ENCODE peak calls at places on chromosomes 16 and 17, in five cellular contexts. One of them, this sample, is unnamed.

GRCh38 chr17:17944743-17945142 is 27.5 kb downstream of the TOM1L2 start:
- DNase-seq in heart left ventricle: no peak
- DNase-seq in IMR-90: no peak
- DNase-seq in testis: no peak
- DNase-seq in CD8-positive, alpha-beta memory T cell: no peak
- DNase-seq in this sample: no peak

GRCh38 chr17:36689089-36689667 is 87.8 kb downstream of the MRM1 start:
- DNase-seq in CD8-positive, alpha-beta memory T cell: no peak
- DNase-seq in heart left ventricle: no peak
- DNase-seq in IMR-90: no peak
- DNase-seq in testis: no peak
- DNase-seq in this sample: no peak

GRCh38 chr16:51524555-51525373 is 373.7 kb upstream of the SALL1 start:
- DNase-seq in CD8-positive, alpha-beta memory T cell: no peak
- DNase-seq in IMR-90: peak; percentile 75
- DNase-seq in heart left ventricle: no peak
- DNase-seq in testis: no peak
- DNase-seq in this sample: no peak

GRCh38 chr16:81601008-81601428 is 156.4 kb downstream of the CMIP start:
- DNase-seq in IMR-90: peak; percentile 72
- DNase-seq in heart left ventricle: no peak
- DNase-seq in CD8-positive, alpha-beta memory T cell: no peak
- DNase-seq in testis: no peak
- DNase-seq in this sample: no peak

GRCh38 chr17:42182927-42183734 is 2.1 kb downstream of the HCRT start:
- DNase-seq in heart left ventricle: no peak
- DNase-seq in CD8-positive, alpha-beta memory T cell: no peak
- DNase-seq in IMR-90: peak; percentile 60
- DNase-seq in testis: no peak
- DNase-seq in this sample: no peak

GRCh38 chr16:11534262-11534661 is 52.5 kb downstream of the LITAF start:
- DNase-seq in IMR-90: no peak
- DNase-seq in heart left ventricle: no peak
- DNase-seq in testis: no peak
- DNase-seq in CD8-positive, alpha-beta memory T cell: no peak
- DNase-seq in this sample: peak; percentile 46

GRCh38 chr16:10511829-10512228 is 68.6 kb downstream of the EMP2 start:
- DNase-seq in CD8-positive, alpha-beta memory T cell: no peak
- DNase-seq in testis: no peak
- DNase-seq in heart left ventricle: no peak
- DNase-seq in IMR-90: no peak
- DNase-seq in this sample: no peak

GRCh38 chr17:65794572-65794971 is 233.1 kb upstream of the AXIN2 start:
- DNase-seq in testis: no peak
- DNase-seq in CD8-positive, alpha-beta memory T cell: no peak
- DNase-seq in IMR-90: peak; percentile 13
- DNase-seq in heart left ventricle: no peak
- DNase-seq in this sample: no peak

GRCh38 chr17:70089513-70090148 is 14.6 kb downstream of the KCNJ16 start:
- DNase-seq in IMR-90: no peak
- DNase-seq in CD8-positive, alpha-beta memory T cell: no peak
- DNase-seq in heart left ventricle: no peak
- DNase-seq in testis: no peak
- DNase-seq in this sample: no peak

GRCh38 chr16:27583634-27584033 is 33.7 kb downstream of the KATNIP start:
- DNase-seq in testis: no peak
- DNase-seq in CD8-positive, alpha-beta memory T cell: no peak
- DNase-seq in IMR-90: no peak
- DNase-seq in heart left ventricle: no peak
- DNase-seq in this sample: no peak

GRCh38 chr17:33330877-33331276 is 37.8 kb upstream of the ASIC2 start:
- DNase-seq in CD8-positive, alpha-beta memory T cell: no peak
- DNase-seq in testis: no peak
- DNase-seq in heart left ventricle: no peak
- DNase-seq in IMR-90: no peak
- DNase-seq in this sample: no peak

GRCh38 chr17:31580331-31581021 is 189.0 kb downstream of the RAB11FIP4 start:
- DNase-seq in testis: no peak
- DNase-seq in CD8-positive, alpha-beta memory T cell: no peak
- DNase-seq in IMR-90: peak; percentile 85
- DNase-seq in heart left ventricle: no peak
- DNase-seq in this sample: no peak

GRCh38 chr17:19023209-19023999 is 18.8 kb upstream of the FAM83G start:
- DNase-seq in heart left ventricle: no peak
- DNase-seq in CD8-positive, alpha-beta memory T cell: no peak
- DNase-seq in IMR-90: no peak
- DNase-seq in testis: no peak
- DNase-seq in this sample: no peak

GRCh38 chr16:49278944-49279725 is 2.5 kb downstream of the CBLN1 start:
- DNase-seq in IMR-90: no peak
- DNase-seq in heart left ventricle: no peak
- DNase-seq in testis: no peak
- DNase-seq in CD8-positive, alpha-beta memory T cell: no peak
- DNase-seq in this sample: no peak

GRCh38 chr17:42984486-42984885 is 4.1 kb downstream of the RUNDC1 start:
- DNase-seq in heart left ventricle: no peak
- DNase-seq in CD8-positive, alpha-beta memory T cell: no peak
- DNase-seq in IMR-90: no peak
- DNase-seq in testis: no peak
- DNase-seq in this sample: no peak

GRCh38 chr16:19316846-19317245 is 31.3 kb downstream of the CLEC19A start:
- DNase-seq in CD8-positive, alpha-beta memory T cell: no peak
- DNase-seq in testis: no peak
- DNase-seq in IMR-90: no peak
- DNase-seq in heart left ventricle: no peak
- DNase-seq in this sample: no peak

GRCh38 chr17:68398731-68399637 is 58.3 kb downstream of the WIPI1 start:
- DNase-seq in CD8-positive, alpha-beta memory T cell: no peak
- DNase-seq in heart left ventricle: peak; percentile 38
- DNase-seq in testis: peak; percentile 67
- DNase-seq in IMR-90: peak; percentile 81
- DNase-seq in this sample: peak; percentile 69

GRCh38 chr17:73874008-73874407 is 229.8 kb upstream of the SDK2 start:
- DNase-seq in CD8-positive, alpha-beta memory T cell: no peak
- DNase-seq in testis: no peak
- DNase-seq in IMR-90: no peak
- DNase-seq in heart left ventricle: no peak
- DNase-seq in this sample: no peak

GRCh38 chr16:64864232-64864803 is 257.5 kb downstream of the CDH11 start:
- DNase-seq in IMR-90: peak; percentile 98
- DNase-seq in testis: no peak
- DNase-seq in heart left ventricle: no peak
- DNase-seq in CD8-positive, alpha-beta memory T cell: no peak
- DNase-seq in this sample: no peak

GRCh38 chr17:33261911-33262665 is 31.0 kb downstream of the ASIC2 start:
- DNase-seq in heart left ventricle: no peak
- DNase-seq in CD8-positive, alpha-beta memory T cell: no peak
- DNase-seq in IMR-90: no peak
- DNase-seq in testis: no peak
- DNase-seq in this sample: no peak

GRCh38 chr17:21001813-21002221 is 41.0 kb downstream of the USP22 start:
- DNase-seq in CD8-positive, alpha-beta memory T cell: no peak
- DNase-seq in IMR-90: no peak
- DNase-seq in testis: no peak
- DNase-seq in heart left ventricle: no peak
- DNase-seq in this sample: no peak

GRCh38 chr17:6408271-6408670 is 26.6 kb downstream of the AIPL1 start:
- DNase-seq in CD8-positive, alpha-beta memory T cell: no peak
- DNase-seq in testis: no peak
- DNase-seq in IMR-90: no peak
- DNase-seq in heart left ventricle: no peak
- DNase-seq in this sample: no peak

GRCh38 chr16:75319513-75320401 is 68.3 kb upstream of the BCAR1 start:
- DNase-seq in heart left ventricle: no peak
- DNase-seq in CD8-positive, alpha-beta memory T cell: no peak
- DNase-seq in IMR-90: peak; percentile 92
- DNase-seq in testis: no peak
- DNase-seq in this sample: no peak

GRCh38 chr17:57943140-57943539 is 12.1 kb downstream of the CUEDC1 start:
- DNase-seq in heart left ventricle: no peak
- DNase-seq in IMR-90: peak; percentile 51
- DNase-seq in testis: no peak
- DNase-seq in CD8-positive, alpha-beta memory T cell: no peak
- DNase-seq in this sample: no peak

GRCh38 chr16:14004031-14004718 is 66.9 kb upstream of the MRTFB start:
- DNase-seq in testis: no peak
- DNase-seq in CD8-positive, alpha-beta memory T cell: no peak
- DNase-seq in IMR-90: no peak
- DNase-seq in heart left ventricle: peak; percentile 58
- DNase-seq in this sample: no peak

GRCh38 chr16:30609002-30609927 is 924 bp downstream of the ZNF689 start:
- DNase-seq in testis: peak; percentile 63
- DNase-seq in IMR-90: peak; percentile 23
- DNase-seq in heart left ventricle: peak; percentile 49
- DNase-seq in CD8-positive, alpha-beta memory T cell: peak; percentile 22
- DNase-seq in this sample: peak; percentile 87

GRCh38 chr17:75590849-75591721 is 3.5 kb downstream of the MYO15B start:
- DNase-seq in testis: no peak
- DNase-seq in IMR-90: no peak
- DNase-seq in CD8-positive, alpha-beta memory T cell: no peak
- DNase-seq in heart left ventricle: no peak
- DNase-seq in this sample: peak; percentile 33

GRCh38 chr16:88298882-88299745 is 83.6 kb upstream of the ZNF469 start:
- DNase-seq in testis: no peak
- DNase-seq in CD8-positive, alpha-beta memory T cell: no peak
- DNase-seq in heart left ventricle: no peak
- DNase-seq in IMR-90: peak; percentile 68
- DNase-seq in this sample: peak; percentile 20

GRCh38 chr16:52629296-52629695 is 82.4 kb upstream of the TOX3 start:
- DNase-seq in CD8-positive, alpha-beta memory T cell: no peak
- DNase-seq in heart left ventricle: no peak
- DNase-seq in testis: no peak
- DNase-seq in IMR-90: no peak
- DNase-seq in this sample: no peak

GRCh38 chr16:71327720-71328119 is 30.8 kb upstream of the CALB2 start:
- DNase-seq in heart left ventricle: no peak
- DNase-seq in IMR-90: no peak
- DNase-seq in CD8-positive, alpha-beta memory T cell: no peak
- DNase-seq in testis: no peak
- DNase-seq in this sample: no peak

GRCh38 chr17:40320771-40321501 is 12.0 kb downstream of the RARA start:
- DNase-seq in testis: peak; percentile 88
- DNase-seq in heart left ventricle: peak; percentile 81
- DNase-seq in IMR-90: no peak
- DNase-seq in CD8-positive, alpha-beta memory T cell: peak; percentile 64
- DNase-seq in this sample: peak; percentile 91

GRCh38 chr17:43998552-43998951 is 5.9 kb upstream of the NAGS start:
- DNase-seq in CD8-positive, alpha-beta memory T cell: no peak
- DNase-seq in testis: no peak
- DNase-seq in heart left ventricle: no peak
- DNase-seq in IMR-90: peak; percentile 66
- DNase-seq in this sample: no peak

DNA sequence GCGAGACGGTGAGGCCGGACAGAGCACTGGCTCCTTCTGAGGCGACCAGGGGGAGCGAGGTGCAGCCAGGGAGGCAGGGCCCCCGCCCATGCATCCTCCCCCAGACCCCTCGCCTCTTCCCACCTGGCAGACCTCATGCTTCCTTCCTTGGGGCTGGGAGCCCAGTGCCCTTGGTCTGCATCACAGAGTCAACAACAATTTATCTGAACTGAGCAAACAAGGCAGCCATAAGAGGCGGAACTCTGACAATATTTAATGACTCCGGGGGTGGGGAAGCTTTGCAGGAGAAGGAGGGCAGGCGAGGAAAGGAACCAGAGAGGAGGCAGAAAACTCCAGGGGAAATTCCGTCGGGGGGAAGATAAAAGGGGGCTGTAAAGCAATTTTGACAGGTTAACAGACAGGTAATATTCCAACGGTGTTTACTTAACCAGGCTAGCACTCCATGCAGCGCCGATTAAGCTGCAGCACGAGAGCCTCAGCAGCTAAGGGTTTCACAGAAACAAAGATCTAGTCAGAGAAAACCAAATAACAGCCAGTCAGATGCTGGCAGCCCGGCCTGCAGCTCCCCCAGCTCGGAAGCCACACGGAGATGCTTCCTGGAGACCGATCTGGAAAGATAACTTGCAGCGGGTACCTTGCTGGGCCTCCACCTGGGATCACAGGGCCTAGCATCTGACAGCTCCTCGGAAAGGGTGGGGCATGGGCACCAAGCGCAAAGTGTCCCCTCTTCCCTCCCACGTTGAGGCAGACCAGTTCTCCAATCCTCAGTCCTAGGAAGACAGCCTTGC is 398.2 kb downstream of the SOX9 start:
- DNase-seq in CD8-positive, alpha-beta memory T cell: no peak
- DNase-seq in IMR-90: no peak
- DNase-seq in testis: no peak
- DNase-seq in heart left ventricle: no peak
- DNase-seq in this sample: no peak
- H3K27ac ChIP-seq in CD8-positive, alpha-beta memory T cell: no peak overlapping the region
- H3K27ac ChIP-seq in IMR-90: no peak overlapping the region
- H3K27ac ChIP-seq in testis: peak overlapping the region; percentile 32
- H3K27ac ChIP-seq in heart left ventricle: no peak overlapping the region
- H3K27ac ChIP-seq in this sample: no peak overlapping the region

GRCh38 chr17:77882040-77882439 is 76.5 kb upstream of the TNRC6C start:
- DNase-seq in IMR-90: no peak
- DNase-seq in testis: no peak
- DNase-seq in CD8-positive, alpha-beta memory T cell: no peak
- DNase-seq in heart left ventricle: no peak
- DNase-seq in this sample: peak; percentile 31
- H3K4me1 ChIP-seq in IMR-90: no peaks in the 10 kb centered on the region
- H3K4me1 ChIP-seq in testis: peaks cover 29% of the 10 kb centered on the region
- H3K4me1 ChIP-seq in CD8-positive, alpha-beta memory T cell: peaks cover 88% of the 10 kb centered on the region
- H3K4me1 ChIP-seq in heart left ventricle: peaks cover 15% of the 10 kb centered on the region
- H3K4me1 ChIP-seq in this sample: peaks cover 21% of the 10 kb centered on the region

GRCh38 chr16:68553186-68553585 is 14.1 kb downstream of the ZFP90 start:
- DNase-seq in CD8-positive, alpha-beta memory T cell: no peak
- DNase-seq in heart left ventricle: no peak
- DNase-seq in IMR-90: no peak
- DNase-seq in testis: no peak
- DNase-seq in this sample: no peak
- H3K9me3 ChIP-seq in CD8-positive, alpha-beta memory T cell: peaks cover 36% of the 10 kb centered on the region
- H3K9me3 ChIP-seq in heart left ventricle: peaks cover 93% of the 10 kb centered on the region
- H3K9me3 ChIP-seq in IMR-90: peaks cover 82% of the 10 kb centered on the region
- H3K9me3 ChIP-seq in testis: no peaks in the 10 kb centered on the region
- H3K9me3 ChIP-seq in this sample: peaks cover 31% of the 10 kb centered on the region

DNA sequence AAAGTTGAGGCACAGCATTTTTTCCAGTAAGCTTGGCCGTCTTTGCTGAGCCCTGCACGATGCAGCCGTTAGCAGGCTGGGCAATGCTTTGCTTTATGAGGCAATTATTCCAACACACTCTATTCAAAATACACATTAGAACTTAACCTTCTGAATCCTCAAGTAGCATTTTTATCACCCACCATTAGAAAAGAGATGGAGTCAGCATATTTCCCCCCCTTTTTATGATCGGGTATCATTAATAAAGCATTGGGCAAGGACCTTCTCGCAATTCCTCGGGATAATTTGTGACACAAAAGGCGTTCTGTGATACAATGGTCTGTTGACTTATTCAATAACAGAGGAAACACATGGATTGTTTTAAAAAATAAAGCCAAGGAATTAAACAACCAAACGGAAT is 374.5 kb upstream of the RBFOX1 start:
- DNase-seq in CD8-positive, alpha-beta memory T cell: no peak
- DNase-seq in testis: no peak
- DNase-seq in heart left ventricle: no peak
- DNase-seq in IMR-90: no peak
- DNase-seq in this sample: no peak
- H3K27ac ChIP-seq in CD8-positive, alpha-beta memory T cell: no peak overlapping the region
- H3K27ac ChIP-seq in testis: no peak overlapping the region
- H3K27ac ChIP-seq in heart left ventricle: no peak overlapping the region
- H3K27ac ChIP-seq in IMR-90: no peak overlapping the region
- H3K27ac ChIP-seq in this sample: no peak overlapping the region

This sample was measured in right cardiac atrium.